ENCODE peak calls at places on chromosomes 6 and 20, in ten cellular contexts. C is head of caudate nucleus, I is foreskin keratinocyte, U is GM04503, R is iPS DF 19.7, V is mesendoderm, W is RPMI7951, L is left colon, Q is dorsolateral prefrontal cortex, O is HEK293T. Z is an unnamed sample.

GRCh38 chr6:140140891-140141290 is 766.4 kb upstream of the CITED2 start:
- DNase-seq in C (no peak), I (no peak), U (no peak), R (no peak), V (no peak), W (no peak), L (no peak), Q (no peak), O (no peak), Z (no peak)

GRCh38 chr6:26743941-26744699 is 84.6 kb upstream of the ZNF322 start:
- DNase-seq in C (no peak), I (no peak), U (no peak), R (no peak), V (peak), W (no peak), L (no peak), Q (no peak), O (no peak), Z (peak)

GRCh38 chr6:3888153-3888957 is 39.2 kb downstream of the FAM50B start:
- DNase-seq in C (no peak), I (no peak), U (no peak), R (no peak), V (no peak), W (no peak), L (no peak), Q (no peak), O (no peak), Z (no peak)

GRCh38 chr6:18543061-18543460 is 155.9 kb downstream of the RNF144B start:
- DNase-seq in C (no peak), I (no peak), U (no peak), R (no peak), V (no peak), W (no peak), L (no peak), Q (no peak), O (no peak), Z (no peak)

GRCh38 chr6:98904096-98904495 is 43.6 kb downstream of the FBXL4 start:
- DNase-seq in C (no peak), I (no peak), U (no peak), R (no peak), V (no peak), W (no peak), L (no peak), Q (no peak), O (no peak), Z (no peak)

GRCh38 chr6:41497994-41498393 is 48.2 kb upstream of the FOXP4 start:
- DNase-seq in C (no peak), I (no peak), U (no peak), R (no peak), V (no peak), W (peak), L (no peak), Q (no peak), O (no peak), Z (no peak)

GRCh38 chr20:60272790-60273189 is 314.6 kb downstream of the CDH26 start:
- DNase-seq in C (no peak), I (no peak), U (no peak), R (no peak), V (no peak), W (no peak), L (no peak), Q (no peak), O (no peak), Z (no peak)

GRCh38 chr20:49668181-49668877 is 45.3 kb downstream of the B4GALT5 start:
- DNase-seq in C (peak), I (no peak), U (no peak), R (no peak), V (no peak), W (no peak), L (peak), Q (no peak), O (no peak), Z (no peak)

GRCh38 chr6:15623282-15624116 is 39.3 kb downstream of the DTNBP1 start:
- DNase-seq in C (no peak), I (no peak), U (no peak), R (no peak), V (peak), W (peak), L (no peak), Q (no peak), O (no peak), Z (no peak)

GRCh38 chr20:61256819-61257218 is 4.8 kb downstream of the CDH4 start:
- DNase-seq in C (no peak), I (no peak), U (no peak), R (no peak), V (no peak), W (no peak), L (no peak), Q (no peak), O (no peak), Z (no peak)